ENCODE peak calls at places on chromosomes 5 and 9, in four cellular contexts. V, N, U and B are unnamed samples.

GRCh38 chr5:154388842-154389241 is 57.0 kb upstream of the SAP30L start:
- DNase-seq in V (no peak), N (no peak), U (peak), B (no peak)

GRCh38 chr5:138212828-138213160 is 329 bp downstream of the CDC23 start:
- DNase-seq in N (no peak), U (peak), V (peak), B (no peak)

GRCh38 chr5:123807177-123807900 is 295.4 kb downstream of the CSNK1G3 start:
- DNase-seq in U (peak), V (no peak), N (no peak), B (no peak)

GRCh38 chr9:104868687-104869404 is 59.1 kb downstream of the ABCA1 start:
- DNase-seq in V (peak), N (no peak), U (peak), B (peak)

GRCh38 chr9:34374905-34375552 is 1.7 kb downstream of the MYORG start:
- DNase-seq in V (no peak), N (no peak), U (peak), B (peak)

GRCh38 chr5:73318308-73318719 is 130.3 kb downstream of the FOXD1 start:
- DNase-seq in N (no peak), V (peak), U (no peak), B (no peak)

GRCh38 chr9:101479337-101480045 is 43.9 kb upstream of the ALDOB start:
- DNase-seq in V (no peak), N (no peak), U (peak), B (peak)

GRCh38 chr5:177362871-177363507 is 5.3 kb downstream of the RGS14 start:
- DNase-seq in V (no peak), N (no peak), U (peak), B (peak)

GRCh38 chr9:127637322-127637847 is 25.3 kb downstream of the STXBP1 start:
- DNase-seq in V (peak), N (no peak), U (no peak), B (no peak)

GRCh38 chr5:32767948-32768427 is 56.9 kb downstream of the NPR3 start:
- DNase-seq in U (peak), N (no peak), V (peak), B (no peak)

GRCh38 chr9:119938871-119939270 is 569.6 kb upstream of the BRINP1 start:
- DNase-seq in N (no peak), U (no peak), V (no peak), B (no peak)

GRCh38 chr5:178413992-178414391 is 176.2 kb downstream of the COL23A1 start:
- DNase-seq in N (no peak), V (no peak), U (peak), B (no peak)

GRCh38 chr5:93915142-93915553 is 173.7 kb upstream of the POU5F2 start:
- DNase-seq in V (peak), U (peak), N (no peak), B (no peak)

GRCh38 chr5:133369161-133369783 is 243.1 kb downstream of the FSTL4 start:
- DNase-seq in V (no peak), U (peak), N (no peak), B (no peak)

GRCh38 chr5:131521252-131521651 is 113.8 kb downstream of the RAPGEF6 start:
- DNase-seq in N (no peak), U (no peak), V (peak), B (no peak)

GRCh38 chr9:133967024-133967741 is 24.9 kb downstream of the VAV2 start:
- DNase-seq in V (no peak), U (no peak), N (no peak), B (no peak)

GRCh38 chr5:118611332-118611945 is 376.9 kb downstream of the DTWD2 start:
- DNase-seq in U (peak), N (no peak), V (peak), B (peak)

GRCh38 chr5:154740957-154741356 is 14.2 kb upstream of the LARP1 start:
- DNase-seq in U (no peak), V (peak), N (no peak), B (no peak)

GRCh38 chr9:107737987-107738743 is 248.6 kb upstream of the KLF4 start:
- DNase-seq in V (peak), U (no peak), N (no peak), B (no peak)

GRCh38 chr5:73280821-73281746 is 108.1 kb downstream of the TMEM174 start:
- DNase-seq in N (no peak), U (no peak), V (peak), B (no peak)

GRCh38 chr5:132334812-132335211 is 34.7 kb upstream of the SLC22A5 start:
- DNase-seq in U (no peak), V (peak), N (no peak), B (no peak)

GRCh38 chr9:129509508-129509907 is 111.4 kb downstream of the C9orf50 start:
- DNase-seq in U (no peak), V (peak), N (no peak), B (no peak)

GRCh38 chr5:159826351-159827222 is 89.7 kb upstream of the ADRA1B start:
- DNase-seq in U (peak), V (peak), N (no peak), B (peak)

GRCh38 chr5:168356592-168356991 is 65.1 kb downstream of the WWC1 start:
- DNase-seq in U (no peak), N (no peak), V (no peak), B (no peak)

GRCh38 chr5:177365845-177366527 is 8.3 kb downstream of the RGS14 start:
- DNase-seq in V (no peak), N (no peak), U (no peak), B (no peak)

GRCh38 chr5:176994460-176995121 is 12.0 kb downstream of the UIMC1 start:
- DNase-seq in N (no peak), U (peak), V (peak), B (no peak)

GRCh38 chr5:124399426-124399961 is 346.9 kb downstream of the ZNF608 start:
- DNase-seq in U (no peak), V (no peak), N (no peak), B (no peak)

GRCh38 chr5:81856948-81857928 is 106.3 kb upstream of the SSBP2 start:
- DNase-seq in N (no peak), V (no peak), U (peak), B (peak)

GRCh38 chr9:91815896-91816295 is 134.1 kb downstream of the ROR2 start:
- DNase-seq in N (no peak), V (no peak), U (no peak), B (no peak)

GRCh38 chr5:55994502-55994997 is at the start of gene IL6ST:
- DNase-seq in V (peak), U (peak), N (peak), B (peak)

GRCh38 chr5:107672212-107673105 is 1.7 kb upstream of the EFNA5 start:
- DNase-seq in V (peak), U (peak), N (peak), B (peak)

GRCh38 chr9:128771094-128771721 is 519 bp downstream of the ZER1 start:
- DNase-seq in V (peak), U (peak), N (no peak), B (no peak)

GRCh38 chr9:86434039-86434726 is 80.0 kb upstream of the TUT7 start:
- DNase-seq in N (no peak), V (peak), U (peak), B (no peak)

GRCh38 chr5:168184103-168184502 is 107.3 kb upstream of the WWC1 start:
- DNase-seq in U (no peak), V (no peak), N (no peak), B (no peak)

GRCh38 chr9:82129708-82130107 is 141.1 kb downstream of the SPATA31D1 start:
- DNase-seq in U (no peak), V (no peak), N (no peak), B (no peak)

GRCh38 chr5:131148835-131149234 is 16.2 kb downstream of the HINT1 start:
- DNase-seq in U (no peak), V (no peak), N (no peak), B (no peak)

GRCh38 chr5:172864161-172864560 is 30.1 kb downstream of the ERGIC1 start:
- DNase-seq in U (no peak), N (no peak), V (no peak), B (no peak)

GRCh38 chr5:172860520-172861443 is 26.7 kb downstream of the ERGIC1 start:
- DNase-seq in N (no peak), U (no peak), V (peak), B (no peak)

GRCh38 chr5:172861461-172861860 is 27.4 kb downstream of the ERGIC1 start:
- DNase-seq in N (no peak), U (no peak), V (no peak), B (no peak)

GRCh38 chr5:172859966-172860365 is 25.9 kb downstream of the ERGIC1 start:
- DNase-seq in U (no peak), V (no peak), N (no peak), B (no peak)

DNA sequence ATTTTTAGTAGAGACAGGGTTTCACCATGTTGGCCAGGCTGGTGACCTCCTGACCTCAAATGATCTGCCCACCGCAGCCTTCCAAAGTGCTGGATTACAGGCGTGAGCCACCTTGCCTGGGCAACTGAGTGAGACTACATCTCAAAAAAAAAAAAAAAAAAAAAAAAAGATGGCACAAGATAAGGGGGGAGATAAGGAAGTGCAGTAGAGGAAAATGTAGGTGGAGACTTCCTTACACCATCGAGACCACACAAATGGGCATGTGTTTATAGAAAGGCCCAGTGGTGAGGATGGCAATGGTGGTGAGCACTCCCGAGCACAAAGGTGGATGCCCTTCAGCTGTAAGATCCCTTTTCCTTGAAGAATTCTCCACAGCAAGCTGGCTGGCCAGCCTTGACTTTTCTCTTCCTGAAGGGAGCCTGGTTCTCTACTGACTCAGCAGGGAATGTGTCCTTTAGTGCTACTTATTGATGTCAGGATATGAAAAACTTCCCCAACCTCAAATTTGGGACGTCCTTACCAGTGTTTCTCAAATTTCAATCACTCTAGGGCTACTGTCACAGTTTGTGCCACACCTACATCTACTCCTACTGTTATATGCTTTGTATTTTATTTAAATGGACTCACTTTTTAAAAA is 28.2 kb downstream of the ERGIC1 start:
- DNase-seq in V (peak), N (no peak), U (no peak), B (no peak)
- H2AK5ac ChIP-seq in V (peak), N (no peak), U (no peak), B (no peak)

DNA sequence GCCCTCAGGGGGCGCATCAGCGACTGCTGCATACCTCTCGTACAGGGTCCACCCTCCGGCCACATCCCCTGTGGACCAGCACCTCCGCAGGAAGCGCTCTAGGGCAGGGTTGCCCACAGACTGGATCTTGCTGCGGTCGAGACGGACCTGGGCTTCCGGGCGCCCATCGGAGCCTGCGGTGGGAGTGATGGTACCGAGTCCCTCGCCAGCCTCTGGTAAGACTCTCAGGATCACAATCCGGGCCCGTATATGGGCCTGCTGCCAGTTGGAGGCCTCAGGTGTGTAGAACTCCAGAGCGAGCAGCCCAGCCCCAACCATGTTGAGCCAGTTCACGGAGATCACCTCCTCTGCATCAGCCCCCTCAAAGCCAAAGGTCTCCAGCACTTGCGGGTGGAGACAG is 323.0 kb downstream of the ANXA1 start:
- DNase-seq in N (no peak), U (no peak), V (no peak), B (no peak)
- H4K5ac ChIP-seq in N (no peak), U (no peak), V (no peak), B (no peak)

GRCh38 chr5:172454355-172455086 is at the start of gene SH3PXD2B:
- DNase-seq in V (no peak), N (no peak), U (peak), B (peak)

GRCh38 chr5:172456076-172456800 is 1.9 kb upstream of the SH3PXD2B start:
- DNase-seq in U (peak), V (no peak), N (no peak), B (no peak)

GRCh38 chr5:172455511-172456061 is 1.3 kb upstream of the SH3PXD2B start:
- DNase-seq in N (no peak), V (peak), U (peak), B (peak)

GRCh38 chr5:172453986-172454354 is 355 bp downstream of the SH3PXD2B start:
- DNase-seq in V (no peak), N (no peak), U (peak), B (peak)

DNA sequence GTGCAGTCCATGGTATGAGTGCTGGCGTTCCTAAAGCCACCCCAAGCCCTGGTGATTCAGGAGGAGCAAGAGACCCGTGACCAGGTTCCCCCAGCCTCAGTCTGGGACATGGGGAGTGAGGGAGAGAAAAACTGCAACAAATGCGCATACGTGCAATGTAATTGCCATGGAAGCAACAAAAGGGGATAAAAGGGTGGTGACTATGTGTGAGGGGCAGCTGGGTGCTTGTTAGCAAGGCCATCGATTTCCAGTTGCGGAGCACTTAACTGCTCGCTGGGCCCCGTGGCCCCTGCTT is 709 bp upstream of the SH3PXD2B start:
- DNase-seq in U (peak), V (no peak), N (no peak), B (no peak)
- H2BK15ac ChIP-seq in U (no peak), V (peak), N (peak), B (no peak)

GRCh38 chr9:130535818-130536521 is 43.4 kb upstream of the FUBP3 start:
- DNase-seq in V (peak), N (no peak), U (peak), B (no peak)
- H2AK5ac ChIP-seq in V (no peak), N (no peak), U (no peak), B (no peak)

GRCh38 chr5:35393901-35394300 is 163.6 kb upstream of the PRLR start:
- DNase-seq in U (no peak), V (no peak), N (no peak), B (no peak)
- H4K5ac ChIP-seq in U (no peak), V (no peak), N (no peak), B (no peak)

GRCh38 chr9:135773094-135773493 is 71.1 kb downstream of the KCNT1 start:
- DNase-seq in V (no peak), N (no peak), U (no peak), B (no peak)
- H2BK15ac ChIP-seq in V (no peak), N (no peak), U (no peak), B (no peak)

GRCh38 chr5:141511771-141512325 is 23.0 kb downstream of the PCDHGC5 start:
- DNase-seq in U (no peak), V (no peak), N (no peak), B (no peak)

GRCh38 chr5:141508440-141508807 is 19.5 kb downstream of the PCDHGC5 start:
- DNase-seq in U (no peak), N (no peak), V (no peak), B (no peak)

GRCh38 chr5:141510850-141511718 is 22.2 kb downstream of the PCDHGC5 start:
- DNase-seq in U (no peak), N (no peak), V (no peak), B (no peak)

GRCh38 chr5:141508808-141509611 is 20.1 kb downstream of the PCDHGC5 start:
- DNase-seq in N (no peak), U (peak), V (peak), B (peak)

DNA sequence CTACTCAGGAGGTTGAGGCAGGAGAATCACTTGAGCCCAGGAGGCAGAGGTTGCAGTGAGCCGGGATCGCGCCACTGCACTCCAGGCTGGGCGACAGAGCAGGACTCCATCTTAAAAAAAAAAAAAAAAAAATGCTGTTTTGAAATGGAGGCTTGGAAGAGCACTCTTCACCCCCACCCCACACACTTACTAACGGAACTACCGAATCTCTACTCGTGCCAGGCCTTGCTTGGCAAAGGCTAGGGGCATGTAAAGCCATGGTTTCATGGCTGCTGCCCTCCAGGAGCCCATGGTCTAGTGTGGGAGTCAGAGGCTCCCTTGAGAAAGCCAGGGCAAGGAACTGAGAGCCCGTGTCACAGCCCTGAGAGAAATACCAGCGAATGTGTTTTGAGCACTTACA is 21.3 kb downstream of the PCDHGC5 start:
- DNase-seq in U (no peak), N (no peak), V (no peak), B (no peak)
- H2AK5ac ChIP-seq in U (no peak), N (no peak), V (peak), B (no peak)

GRCh38 chr5:112968411-112969106 is 8.0 kb upstream of the DCP2 start:
- DNase-seq in N (no peak), U (peak), V (peak), B (no peak)
- H4K5ac ChIP-seq in N (no peak), U (no peak), V (peak), B (no peak)

DNA sequence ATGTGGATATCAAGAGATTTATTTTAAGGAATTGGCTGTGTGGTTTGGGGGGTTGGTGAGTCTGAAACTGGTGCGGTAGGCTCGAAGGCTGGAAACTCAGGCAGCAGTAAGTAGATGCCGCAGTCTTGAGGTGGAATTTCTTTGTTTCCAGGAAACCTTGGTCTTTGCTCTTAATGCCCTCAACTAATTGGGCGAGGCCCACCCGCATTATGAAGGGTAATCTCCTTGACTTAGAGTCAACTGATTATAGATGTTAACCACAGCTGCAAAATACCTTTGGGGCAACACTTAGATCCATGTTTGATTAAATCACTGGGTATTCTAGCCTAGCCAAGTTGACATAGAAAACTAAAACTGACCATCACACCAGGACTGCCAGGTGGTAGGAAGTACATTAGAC is 83.8 kb downstream of the ANKRD33B start:
- DNase-seq in U (no peak), N (no peak), V (no peak), B (no peak)
- H2BK15ac ChIP-seq in U (no peak), N (no peak), V (no peak), B (no peak)